ENCODE peak calls at places on chromosomes 3 and 15, in five cellular contexts. G, T, V, X and S are unnamed samples.

GRCh38 chr3:4976109-4976508 is 3.1 kb upstream of the BHLHE40 start:
- DNase-seq in X (peak; percentile 83), V (peak; percentile 75), T (peak; percentile 73), G (no peak), S (peak; percentile 83)

GRCh38 chr3:58464875-58465274 is 27.0 kb upstream of the KCTD6 start:
- DNase-seq in V (no peak), X (no peak), G (no peak), T (no peak), S (no peak)

GRCh38 chr3:30227571-30228301 is 378.7 kb upstream of the TGFBR2 start:
- DNase-seq in X (peak; percentile 99), T (no peak), V (peak; percentile 99), G (no peak), S (peak; percentile 98)

GRCh38 chr15:97084650-97085049 is 754.1 kb downstream of the NR2F2 start:
- DNase-seq in X (peak; percentile 48), T (peak; percentile 60), V (no peak), G (no peak), S (peak; percentile 90)

GRCh38 chr15:76139368-76140068 is 79.7 kb downstream of the TMEM266 start:
- DNase-seq in V (peak; percentile 79), X (peak; percentile 72), G (peak; percentile 54), T (peak; percentile 52), S (peak; percentile 87)

GRCh38 chr3:192038726-192039125 is 577.8 kb downstream of the PYDC2 start:
- DNase-seq in X (peak; percentile 21), T (no peak), G (no peak), V (no peak), S (no peak)

GRCh38 chr3:73547427-73548036 is 77.2 kb downstream of the PDZRN3 start:
- DNase-seq in G (no peak), V (peak; percentile 97), T (no peak), X (peak; percentile 79), S (peak; percentile 71)

GRCh38 chr3:158097571-158098553 is 8.4 kb downstream of the SHOX2 start:
- DNase-seq in G (peak; percentile 51), V (no peak), X (peak; percentile 47), T (peak; percentile 91), S (peak; percentile 54)

GRCh38 chr15:47203993-47204392 is 513.3 kb upstream of the SEMA6D start:
- DNase-seq in X (no peak), G (no peak), V (no peak), T (no peak), S (no peak)

GRCh38 chr3:39917060-39917773 is 107.8 kb downstream of the MYRIP start:
- DNase-seq in G (no peak), X (no peak), T (no peak), V (peak; percentile 56), S (no peak)

GRCh38 chr3:130539005-130539404 is 22.0 kb downstream of the COL6A6 start:
- DNase-seq in G (peak; percentile 10), V (peak; percentile 49), T (peak; percentile 46), X (peak; percentile 30), S (peak; percentile 73)

GRCh38 chr15:64247906-64248541 is 85.2 kb upstream of the PPIB start:
- DNase-seq in G (no peak), V (peak; percentile 79), T (peak; percentile 96), X (peak; percentile 96), S (peak; percentile 96)

GRCh38 chr15:59300618-59301139 is 72.0 kb downstream of the MYO1E start:
- DNase-seq in T (no peak), V (no peak), G (no peak), X (no peak), S (no peak)

GRCh38 chr3:108124337-108125150 is 33.7 kb upstream of the CD47 start:
- DNase-seq in V (no peak), X (no peak), G (peak; percentile 39), T (no peak), S (no peak)

GRCh38 chr15:51030649-51031316 is 63.9 kb downstream of the TNFAIP8L3 start:
- DNase-seq in X (peak; percentile 87), T (no peak), V (peak; percentile 73), G (no peak), S (peak; percentile 70)

GRCh38 chr3:48614044-48614443 is 4.6 kb upstream of the UQCRC1 start:
- DNase-seq in V (peak; percentile 71), X (peak; percentile 82), G (no peak), T (peak; percentile 18), S (peak; percentile 84)

GRCh38 chr3:140682586-140682985 is 4.7 kb downstream of the TRIM42 start:
- DNase-seq in X (no peak), T (no peak), G (no peak), V (no peak), S (no peak)

GRCh38 chr3:160413613-160414248 is 14.3 kb downstream of the SMC4 start:
- DNase-seq in G (peak; percentile 50), V (peak; percentile 92), X (peak; percentile 80), T (peak; percentile 80), S (peak; percentile 92)

GRCh38 chr3:14452676-14453367 is 50.4 kb downstream of the SLC6A6 start:
- DNase-seq in T (no peak), X (peak; percentile 96), V (peak; percentile 100), G (no peak), S (peak; percentile 98)

GRCh38 chr15:84604804-84605203 is 4.0 kb downstream of the ZSCAN2 start:
- DNase-seq in V (no peak), X (peak; percentile 51), T (no peak), G (no peak), S (no peak)

GRCh38 chr15:84929795-84930371 is 45.4 kb downstream of the SLC28A1 start:
- DNase-seq in X (peak; percentile 67), T (peak; percentile 96), G (no peak), V (peak; percentile 33), S (peak; percentile 54)

GRCh38 chr15:71444866-71445590 is 329.8 kb downstream of the THSD4 start:
- DNase-seq in T (peak; percentile 32), G (no peak), X (peak; percentile 81), V (no peak), S (peak; percentile 47)

GRCh38 chr3:53490131-53490474 is 4.3 kb upstream of the CACNA1D start:
- DNase-seq in V (no peak), T (no peak), X (no peak), G (no peak), S (no peak)

GRCh38 chr15:55909036-55909811 is 84.2 kb downstream of the NEDD4 start:
- DNase-seq in G (no peak), T (no peak), V (peak; percentile 33), X (peak; percentile 85), S (peak; percentile 69)

GRCh38 chr3:197829397-197830045 is 38.5 kb downstream of the LRCH3 start:
- DNase-seq in T (no peak), V (no peak), X (no peak), G (no peak), S (no peak)

GRCh38 chr3:124401841-124402240 is 328.4 kb upstream of the UMPS start:
- DNase-seq in V (no peak), G (no peak), X (peak; percentile 73), T (peak; percentile 3), S (peak; percentile 18)

GRCh38 chr3:189839576-189839975 is 208.4 kb downstream of the TP63 start:
- DNase-seq in G (no peak), V (peak; percentile 68), T (no peak), X (peak; percentile 73), S (peak; percentile 76)

GRCh38 chr15:72515591-72516389 is 41.7 kb downstream of the ARIH1 start:
- DNase-seq in X (peak; percentile 40), G (no peak), T (no peak), V (peak; percentile 25), S (peak; percentile 42)

GRCh38 chr3:66625464-66626216 is 124.8 kb upstream of the LRIG1 start:
- DNase-seq in V (peak; percentile 33), X (no peak), T (no peak), G (no peak), S (peak; percentile 49)

GRCh38 chr3:178513539-178514410 is 22.5 kb upstream of the KCNMB2 start:
- DNase-seq in G (no peak), T (no peak), V (no peak), X (peak; percentile 19), S (no peak)

GRCh38 chr3:29427266-29428103 is 146.6 kb downstream of the RBMS3 start:
- DNase-seq in V (peak; percentile 92), T (no peak), X (no peak), G (no peak), S (no peak)

GRCh38 chr3:51819709-51820406 is 40.8 kb upstream of the IQCF6 start:
- DNase-seq in X (no peak), T (peak; percentile 11), G (no peak), V (no peak), S (no peak)

GRCh38 chr3:195033531-195034091 is 237.3 kb downstream of the XXYLT1 start:
- DNase-seq in T (peak; percentile 72), V (no peak), X (no peak), G (no peak), S (no peak)

GRCh38 chr3:46353639-46354410 is at the start of gene CCR2:
- DNase-seq in X (no peak), T (no peak), V (no peak), G (no peak), S (no peak)

GRCh38 chr3:127697531-127698240 is 24.9 kb downstream of the ABTB1 start:
- DNase-seq in G (peak; percentile 16), V (peak; percentile 94), X (peak; percentile 80), T (peak; percentile 47), S (peak; percentile 94)